ENCODE peak calls at places on chromosomes 16 and 17, in nine cellular contexts. H is neural progenitor cell, M is fibroblast of mammary gland, S is GM12865, Y is kidney, N is RWPE2, G is stomach, Z is activated B cell treated with CpG ODN at 0.5 μM for 24 hours, B is lung. V is an unnamed sample.

GRCh38 chr17:2982854-2983636 is 80.4 kb downstream of the OR1D5 start:
- DNase-seq in B (peak; percentile 53), Z (no peak), S (no peak), M (peak; percentile 82), G (no peak), Y (no peak), H (no peak), N (no peak), V (no peak)

GRCh38 chr17:77610518-77610893 is 348.0 kb upstream of the TNRC6C start:
- DNase-seq in M (no peak), H (no peak), Z (no peak), B (no peak), N (peak; percentile 37), Y (no peak), G (no peak), S (no peak), V (no peak)

GRCh38 chr16:85667841-85668413 is 20.8 kb downstream of the GINS2 start:
- DNase-seq in G (no peak), N (peak; percentile 57), S (no peak), M (no peak), H (no peak), Z (no peak), Y (peak; percentile 48), B (no peak), V (no peak)

GRCh38 chr17:56176101-56176500 is 22.8 kb downstream of the ANKFN1 start:
- DNase-seq in Z (no peak), S (no peak), N (no peak), B (no peak), M (no peak), Y (no peak), G (no peak), H (no peak), V (no peak)

GRCh38 chr16:78303946-78304345 is 204.5 kb downstream of the WWOX start:
- DNase-seq in B (no peak), M (peak; percentile 68), Z (no peak), N (no peak), Y (no peak), S (no peak), G (no peak), H (no peak), V (no peak)

GRCh38 chr16:3020247-3020603 is at the start of gene TNFRSF12A:
- DNase-seq in M (peak; percentile 58), H (peak; percentile 93), N (no peak), B (peak; percentile 70), G (peak; percentile 81), S (peak; percentile 81), Z (peak; percentile 71), Y (peak; percentile 92), V (peak; percentile 89)

GRCh38 chr16:67528870-67529638 is 425 bp downstream of the RIPOR1 start:
- DNase-seq in G (no peak), Y (peak; percentile 90), N (no peak), B (no peak), S (no peak), M (no peak), H (peak; percentile 80), Z (peak; percentile 66), V (peak; percentile 45)

GRCh38 chr17:50871369-50871768 is 5.2 kb upstream of the TOB1 start:
- DNase-seq in M (no peak), H (no peak), Y (no peak), N (no peak), S (peak; percentile 39), B (no peak), G (no peak), Z (no peak), V (no peak)

GRCh38 chr16:56480776-56481467 is 29.6 kb downstream of the OGFOD1 start:
- DNase-seq in G (no peak), M (peak; percentile 48), S (no peak), H (no peak), N (no peak), Z (no peak), Y (no peak), B (no peak), V (no peak)

GRCh38 chr17:44904001-44904984 is 5.0 kb upstream of the EFTUD2 start:
- DNase-seq in B (no peak), S (peak; percentile 37), M (no peak), N (no peak), Y (no peak), H (no peak), Z (no peak), G (no peak), V (no peak)

DNA sequence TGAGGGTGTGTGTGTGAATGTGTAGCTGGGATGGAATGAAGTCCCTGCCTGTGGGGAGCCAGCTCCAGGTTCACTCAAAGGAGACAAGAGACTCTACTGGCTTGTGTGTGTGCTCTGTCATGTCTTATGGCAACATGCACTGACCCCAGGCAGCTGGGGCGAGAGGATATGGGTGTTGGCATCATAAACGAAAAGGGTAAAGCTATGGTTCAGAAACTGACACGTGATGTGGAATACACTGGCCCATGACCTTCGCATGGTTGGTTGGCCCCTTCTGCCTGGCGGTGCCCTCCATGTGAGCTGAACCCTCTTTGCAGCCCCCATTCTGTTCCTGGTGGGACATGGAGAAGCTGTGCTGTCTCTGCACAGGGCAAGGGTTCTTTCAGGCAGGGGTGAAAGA is 21.9 kb downstream of the ZNF750 start:
- DNase-seq in G (no peak), S (no peak), Y (no peak), M (no peak), Z (no peak), N (no peak), B (no peak), H (no peak), V (no peak)
- TF ChIP-seq CTCF in G (no peak), S (no peak), Y (no peak), M (no peak), Z (no peak), N (no peak), B (no peak), H (no peak), V (no peak)

GRCh38 chr16:8656376-8656775 is 18.0 kb upstream of the ABAT start:
- DNase-seq in B (no peak), H (no peak), G (no peak), Y (no peak), M (no peak), S (no peak), N (no peak), Z (no peak), V (no peak)

GRCh38 chr16:8649829-8650554 is 24.4 kb upstream of the ABAT start:
- DNase-seq in N (no peak), S (no peak), Z (no peak), G (no peak), Y (no peak), M (no peak), B (no peak), H (no peak), V (no peak)

GRCh38 chr16:8660841-8661301 is 13.5 kb upstream of the ABAT start:
- DNase-seq in N (no peak), M (peak; percentile 54), B (peak; percentile 70), Z (no peak), Y (peak; percentile 83), S (peak; percentile 67), G (peak; percentile 82), H (peak; percentile 86), V (peak; percentile 83)

DNA sequence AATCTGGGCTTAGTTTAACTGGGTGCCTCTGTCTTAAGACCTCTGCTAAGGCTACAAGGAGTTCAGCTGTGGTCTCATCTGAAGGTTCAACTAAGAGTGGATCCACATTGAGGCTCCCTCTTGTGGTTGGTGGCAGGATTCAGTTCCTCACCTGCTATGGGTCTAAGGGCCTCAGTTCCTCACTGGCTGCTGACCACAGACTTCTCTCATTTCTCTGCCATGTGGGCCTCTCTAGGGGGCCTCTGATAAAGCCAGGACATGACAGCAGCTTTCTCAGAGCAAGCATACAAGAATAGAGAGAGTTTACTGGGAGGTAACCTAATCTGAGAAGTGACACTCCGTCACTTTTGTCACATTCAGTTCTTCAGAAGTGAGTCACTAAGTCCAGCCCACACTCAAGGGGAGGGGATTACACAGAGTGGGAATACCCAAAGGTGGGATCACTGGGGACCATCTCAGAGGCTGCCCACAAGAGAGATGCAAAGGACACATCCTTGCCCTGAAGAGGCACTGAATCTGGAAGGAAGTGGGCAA is 19.2 kb upstream of the ABAT start:
- DNase-seq in N (no peak), B (peak; percentile 41), S (peak; percentile 81), Z (no peak), Y (no peak), G (peak; percentile 40), H (peak; percentile 49), M (peak; percentile 40), V (peak; percentile 48)
- TF ChIP-seq CTCF in N (no peak), B (no peak), S (peak; percentile 45), Z (no peak), Y (peak; percentile 44), G (no peak), H (peak; percentile 67), M (peak; percentile 51), V (peak; percentile 57)

GRCh38 chr16:51198349-51198748 is 47.3 kb upstream of the SALL1 start:
- DNase-seq in G (no peak), H (no peak), S (no peak), M (no peak), B (no peak), Z (no peak), Y (no peak), N (no peak), V (no peak)

DNA sequence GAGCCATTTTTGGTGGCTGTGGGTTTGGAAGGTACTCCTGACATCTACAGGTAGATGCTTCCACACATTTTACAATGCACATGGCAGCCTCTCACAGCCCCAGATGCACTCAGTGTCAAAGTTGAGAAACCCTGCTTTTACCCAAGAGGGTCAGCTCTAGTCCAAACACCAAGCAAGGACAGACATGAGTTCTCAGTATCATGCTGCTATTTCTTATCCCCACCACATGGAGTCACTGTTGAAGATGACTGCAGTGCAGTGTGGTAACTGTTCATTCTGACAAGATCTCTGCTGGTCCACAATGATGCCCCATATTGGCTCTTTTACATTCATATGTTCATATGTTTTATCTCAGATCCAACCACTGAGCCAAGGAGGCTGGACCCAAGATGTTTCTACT is 50.5 kb upstream of the SALL1 start:
- DNase-seq in B (no peak), M (no peak), S (no peak), Y (no peak), N (no peak), Z (no peak), H (no peak), G (no peak), V (no peak)
- TF ChIP-seq CTCF in B (no peak), M (peak; percentile 29), S (no peak), Y (no peak), N (no peak), Z (no peak), H (peak; percentile 18), G (no peak), V (no peak)

GRCh38 chr16:81137012-81137335 is 40.8 kb upstream of the GCSH start:
- DNase-seq in G (no peak), Y (no peak), N (no peak), B (no peak), S (no peak), M (peak; percentile 25), H (peak; percentile 73), Z (no peak), V (no peak)

GRCh38 chr16:81142864-81143263 is 46.7 kb upstream of the GCSH start:
- DNase-seq in H (no peak), Z (no peak), S (no peak), G (no peak), Y (no peak), N (no peak), M (no peak), B (no peak), V (no peak)

GRCh38 chr16:81143921-81144471 is 47.8 kb upstream of the GCSH start:
- DNase-seq in G (no peak), H (no peak), N (peak; percentile 87), Z (no peak), M (no peak), Y (no peak), B (no peak), S (no peak), V (no peak)

GRCh38 chr16:81137754-81138153 is 41.6 kb upstream of the GCSH start:
- DNase-seq in Y (no peak), M (no peak), Z (no peak), G (no peak), S (no peak), H (no peak), B (no peak), N (no peak), V (no peak)

GRCh38 chr16:81140930-81141780 is 45.0 kb upstream of the GCSH start:
- DNase-seq in H (peak; percentile 31), Z (no peak), G (no peak), N (no peak), S (no peak), M (no peak), B (no peak), Y (no peak), V (no peak)
- TF ChIP-seq CTCF in H (peak; percentile 45), Z (no peak), G (no peak), N (peak; percentile 28), S (peak; percentile 39), M (no peak), B (no peak), Y (no peak), V (no peak)

V was measured in body of pancreas.